ENCODE peak calls at places on chromosomes 7 and 10, in ten cellular contexts. O, H, C, Y, M, I, U, N, E and Q are unnamed samples.

GRCh38 chr10:77865585-77866324 is 60.8 kb downstream of the DLG5 start:
- DNase-seq in O (no peak), H (no peak), C (no peak), Y (no peak), M (no peak), I (no peak), U (no peak), N (no peak), E (peak), Q (no peak)

GRCh38 chr7:140036224-140036651 is 26.5 kb downstream of the PARP12 start:
- DNase-seq in O (no peak), H (no peak), C (peak), Y (no peak), M (no peak), I (no peak), U (no peak), N (no peak), E (no peak), Q (no peak)

GRCh38 chr7:67100956-67101361 is 104.3 kb downstream of the TYW1 start:
- DNase-seq in O (no peak), H (no peak), C (no peak), Y (no peak), M (no peak), I (no peak), U (no peak), N (no peak), E (peak), Q (no peak)

GRCh38 chr7:157568785-157569584 is 232.2 kb downstream of the DNAJB6 start:
- DNase-seq in O (peak), H (peak), C (peak), Y (peak), M (peak), I (no peak), U (peak), N (no peak), E (peak), Q (peak)

GRCh38 chr7:45224832-45225231 is 67.2 kb downstream of the RAMP3 start:
- DNase-seq in O (no peak), H (no peak), C (no peak), Y (no peak), M (no peak), I (no peak), U (no peak), N (no peak), E (peak), Q (no peak)

GRCh38 chr7:46576950-46577349 is 655.9 kb upstream of the IGFBP3 start:
- DNase-seq in O (no peak), H (no peak), C (no peak), Y (no peak), M (no peak), I (no peak), U (peak), N (no peak), E (no peak), Q (no peak)

GRCh38 chr7:135121868-135122267 is 26.0 kb upstream of the TMEM140 start:
- DNase-seq in O (no peak), H (no peak), C (no peak), Y (no peak), M (no peak), I (no peak), U (no peak), N (no peak), E (no peak), Q (no peak)

GRCh38 chr7:29189743-29190201 is 4.8 kb upstream of the CHN2 start:
- DNase-seq in O (peak), H (peak), C (peak), Y (peak), M (peak), I (peak), U (peak), N (peak), E (peak), Q (peak)

GRCh38 chr7:43491984-43492383 is 90.9 kb upstream of the STK17A start:
- DNase-seq in O (peak), H (no peak), C (no peak), Y (no peak), M (no peak), I (no peak), U (peak), N (no peak), E (no peak), Q (no peak)

GRCh38 chr10:132465889-132466519 is 69.0 kb downstream of the PWWP2B start:
- DNase-seq in O (no peak), H (no peak), C (no peak), Y (peak), M (no peak), I (no peak), U (no peak), N (no peak), E (no peak), Q (peak)

GRCh38 chr10:64103750-64104149 is 582.5 kb downstream of the REEP3 start:
- DNase-seq in O (no peak), H (no peak), C (no peak), Y (no peak), M (no peak), I (no peak), U (no peak), N (no peak), E (no peak), Q (no peak)

GRCh38 chr10:75211007-75211735 is 575 bp downstream of the VDAC2 start:
- DNase-seq in O (peak), H (no peak), C (peak), Y (no peak), M (no peak), I (no peak), U (peak), N (no peak), E (no peak), Q (peak)

GRCh38 chr7:101804087-101804631 is 13.3 kb upstream of the CUX1 start:
- DNase-seq in O (no peak), H (no peak), C (no peak), Y (no peak), M (no peak), I (no peak), U (no peak), N (no peak), E (peak), Q (no peak)

GRCh38 chr10:43236176-43236850 is 30.6 kb downstream of the RASGEF1A start:
- DNase-seq in O (no peak), H (no peak), C (no peak), Y (peak), M (no peak), I (no peak), U (no peak), N (no peak), E (no peak), Q (peak)

GRCh38 chr7:44618754-44619153 is 12.3 kb downstream of the OGDH start:
- DNase-seq in O (no peak), H (no peak), C (no peak), Y (no peak), M (no peak), I (no peak), U (no peak), N (peak), E (no peak), Q (no peak)